ENCODE peak calls at places on chromosome 2, in seven cellular contexts. One of them, this sample, is unnamed.

GRCh38 chr2:25293958-25294513 is 47.7 kb downstream of the DNMT3A start:
- DNase-seq in HepG2: no peak
- DNase-seq in HCT116: no peak
- DNase-seq in GM12878: no peak
- DNase-seq in SK-N-SH: no peak
- DNase-seq in K562: no peak
- DNase-seq in H1: no peak
- DNase-seq in this sample: no peak

GRCh38 chr2:235406420-235406819 is 87.4 kb upstream of the AGAP1 start:
- DNase-seq in HepG2: no peak
- DNase-seq in HCT116: no peak
- DNase-seq in GM12878: no peak
- DNase-seq in SK-N-SH: no peak
- DNase-seq in K562: no peak
- DNase-seq in H1: no peak
- DNase-seq in this sample: peak

GRCh38 chr2:69385443-69386151 is 1.4 kb downstream of the GFPT1 start:
- DNase-seq in HepG2: no peak
- DNase-seq in HCT116: peak
- DNase-seq in GM12878: no peak
- DNase-seq in SK-N-SH: no peak
- DNase-seq in K562: peak
- DNase-seq in H1: no peak
- DNase-seq in this sample: no peak

GRCh38 chr2:158191569-158191968 is 89.9 kb downstream of the UPP2 start:
- DNase-seq in HepG2: peak
- DNase-seq in HCT116: no peak
- DNase-seq in GM12878: no peak
- DNase-seq in SK-N-SH: no peak
- DNase-seq in K562: no peak
- DNase-seq in H1: no peak
- DNase-seq in this sample: no peak

GRCh38 chr2:226694910-226695309 is 104.7 kb downstream of the IRS1 start:
- DNase-seq in HepG2: no peak
- DNase-seq in HCT116: no peak
- DNase-seq in GM12878: no peak
- DNase-seq in SK-N-SH: no peak
- DNase-seq in K562: no peak
- DNase-seq in H1: no peak
- DNase-seq in this sample: no peak

GRCh38 chr2:99609851-99610381 is 120.1 kb upstream of the REV1 start:
- DNase-seq in HepG2: no peak
- DNase-seq in HCT116: no peak
- DNase-seq in GM12878: no peak
- DNase-seq in SK-N-SH: no peak
- DNase-seq in K562: no peak
- DNase-seq in H1: no peak
- DNase-seq in this sample: no peak

GRCh38 chr2:174683392-174683759 is 80.9 kb downstream of the CHRNA1 start:
- DNase-seq in HepG2: no peak
- DNase-seq in HCT116: no peak
- DNase-seq in GM12878: no peak
- DNase-seq in SK-N-SH: peak
- DNase-seq in K562: no peak
- DNase-seq in H1: no peak
- DNase-seq in this sample: peak

GRCh38 chr2:221377597-221377996 is 194.5 kb downstream of the EPHA4 start:
- DNase-seq in HepG2: no peak
- DNase-seq in HCT116: no peak
- DNase-seq in GM12878: peak
- DNase-seq in SK-N-SH: no peak
- DNase-seq in K562: no peak
- DNase-seq in H1: no peak
- DNase-seq in this sample: no peak

GRCh38 chr2:142742301-142743214 is 134.9 kb upstream of the KYNU start:
- DNase-seq in HepG2: no peak
- DNase-seq in HCT116: no peak
- DNase-seq in GM12878: no peak
- DNase-seq in SK-N-SH: no peak
- DNase-seq in K562: no peak
- DNase-seq in H1: no peak
- DNase-seq in this sample: no peak

GRCh38 chr2:223052710-223053261 is 796 bp downstream of the KCNE4 start:
- DNase-seq in HepG2: no peak
- DNase-seq in HCT116: no peak
- DNase-seq in GM12878: no peak
- DNase-seq in SK-N-SH: no peak
- DNase-seq in K562: no peak
- DNase-seq in H1: no peak
- DNase-seq in this sample: peak

GRCh38 chr2:10883066-10883465 is 28.7 kb upstream of the KCNF1 start:
- DNase-seq in HepG2: no peak
- DNase-seq in HCT116: no peak
- DNase-seq in GM12878: no peak
- DNase-seq in SK-N-SH: peak
- DNase-seq in K562: no peak
- DNase-seq in H1: no peak
- DNase-seq in this sample: no peak

GRCh38 chr2:235649418-235649817 is 155.6 kb downstream of the AGAP1 start:
- DNase-seq in HepG2: no peak
- DNase-seq in HCT116: no peak
- DNase-seq in GM12878: no peak
- DNase-seq in SK-N-SH: no peak
- DNase-seq in K562: no peak
- DNase-seq in H1: no peak
- DNase-seq in this sample: no peak

GRCh38 chr2:67572721-67573485 is 175.8 kb downstream of the ETAA1 start:
- DNase-seq in HepG2: no peak
- DNase-seq in HCT116: no peak
- DNase-seq in GM12878: no peak
- DNase-seq in SK-N-SH: no peak
- DNase-seq in K562: no peak
- DNase-seq in H1: no peak
- DNase-seq in this sample: no peak

GRCh38 chr2:240191001-240191400 is 50.5 kb upstream of the OTOS start:
- DNase-seq in HepG2: no peak
- DNase-seq in HCT116: no peak
- DNase-seq in GM12878: no peak
- DNase-seq in SK-N-SH: no peak
- DNase-seq in K562: no peak
- DNase-seq in H1: no peak
- DNase-seq in this sample: no peak

GRCh38 chr2:102056079-102056581 is 64.4 kb downstream of the IL1R2 start:
- DNase-seq in HepG2: no peak
- DNase-seq in HCT116: no peak
- DNase-seq in GM12878: no peak
- DNase-seq in SK-N-SH: no peak
- DNase-seq in K562: peak
- DNase-seq in H1: no peak
- DNase-seq in this sample: no peak

GRCh38 chr2:239932881-239933735 is 92.0 kb downstream of the NDUFA10 start:
- DNase-seq in HepG2: no peak
- DNase-seq in HCT116: no peak
- DNase-seq in GM12878: no peak
- DNase-seq in SK-N-SH: no peak
- DNase-seq in K562: no peak
- DNase-seq in H1: no peak
- DNase-seq in this sample: no peak

GRCh38 chr2:55923978-55924325 is 370 bp upstream of the EFEMP1 start:
- DNase-seq in HepG2: no peak
- DNase-seq in HCT116: no peak
- DNase-seq in GM12878: no peak
- DNase-seq in SK-N-SH: no peak
- DNase-seq in K562: no peak
- DNase-seq in H1: no peak
- DNase-seq in this sample: no peak

GRCh38 chr2:157789933-157790511 is 86.1 kb downstream of the ACVR1 start:
- DNase-seq in HepG2: no peak
- DNase-seq in HCT116: no peak
- DNase-seq in GM12878: no peak
- DNase-seq in SK-N-SH: no peak
- DNase-seq in K562: no peak
- DNase-seq in H1: no peak
- DNase-seq in this sample: no peak

GRCh38 chr2:199433204-199433832 is 24.4 kb downstream of the SATB2 start:
- DNase-seq in HepG2: no peak
- DNase-seq in HCT116: peak
- DNase-seq in GM12878: no peak
- DNase-seq in SK-N-SH: no peak
- DNase-seq in K562: no peak
- DNase-seq in H1: no peak
- DNase-seq in this sample: no peak

GRCh38 chr2:152413228-152414030 is 78.5 kb downstream of the FMNL2 start:
- DNase-seq in HepG2: peak
- DNase-seq in HCT116: no peak
- DNase-seq in GM12878: no peak
- DNase-seq in SK-N-SH: no peak
- DNase-seq in K562: no peak
- DNase-seq in H1: no peak
- DNase-seq in this sample: no peak

GRCh38 chr2:217667545-217667944 is 335.2 kb downstream of the TNS1 start:
- DNase-seq in HepG2: no peak
- DNase-seq in HCT116: no peak
- DNase-seq in GM12878: no peak
- DNase-seq in SK-N-SH: no peak
- DNase-seq in K562: no peak
- DNase-seq in H1: no peak
- DNase-seq in this sample: no peak

GRCh38 chr2:48738806-48739205 is 16.7 kb downstream of the LHCGR start:
- DNase-seq in HepG2: no peak
- DNase-seq in HCT116: no peak
- DNase-seq in GM12878: no peak
- DNase-seq in SK-N-SH: no peak
- DNase-seq in K562: no peak
- DNase-seq in H1: no peak
- DNase-seq in this sample: no peak

GRCh38 chr2:3115301-3116042 is 262.1 kb downstream of the EIPR1 start:
- DNase-seq in HepG2: no peak
- DNase-seq in HCT116: no peak
- DNase-seq in GM12878: no peak
- DNase-seq in SK-N-SH: no peak
- DNase-seq in K562: no peak
- DNase-seq in H1: no peak
- DNase-seq in this sample: no peak

GRCh38 chr2:15806801-15807417 is 133.4 kb upstream of the MYCN start:
- DNase-seq in HepG2: no peak
- DNase-seq in HCT116: no peak
- DNase-seq in GM12878: no peak
- DNase-seq in SK-N-SH: no peak
- DNase-seq in K562: no peak
- DNase-seq in H1: no peak
- DNase-seq in this sample: no peak

GRCh38 chr2:235514627-235515363 is 21.0 kb downstream of the AGAP1 start:
- DNase-seq in HepG2: peak
- DNase-seq in HCT116: no peak
- DNase-seq in GM12878: no peak
- DNase-seq in SK-N-SH: no peak
- DNase-seq in K562: no peak
- DNase-seq in H1: no peak
- DNase-seq in this sample: no peak

GRCh38 chr2:239445771-239446524 is 45.1 kb upstream of the HDAC4 start:
- DNase-seq in HepG2: peak
- DNase-seq in HCT116: no peak
- DNase-seq in GM12878: no peak
- DNase-seq in SK-N-SH: no peak
- DNase-seq in K562: no peak
- DNase-seq in H1: no peak
- DNase-seq in this sample: no peak

GRCh38 chr2:230219419-230220331 is at the start of gene SP110:
- DNase-seq in HepG2: peak
- DNase-seq in HCT116: peak
- DNase-seq in GM12878: peak
- DNase-seq in SK-N-SH: peak
- DNase-seq in K562: peak
- DNase-seq in H1: peak
- DNase-seq in this sample: peak
- TF ChIP-seq JUND in HepG2: no peak
- TF ChIP-seq JUND in HCT116: no peak
- TF ChIP-seq JUND in GM12878: no peak
- TF ChIP-seq JUND in SK-N-SH: no peak
- TF ChIP-seq JUND in K562: no peak
- TF ChIP-seq JUND in H1: no peak
- TF ChIP-seq JUND in this sample: no peak

GRCh38 chr2:100935372-100935752 is 66.7 kb upstream of the RPL31 start:
- DNase-seq in HepG2: no peak
- DNase-seq in HCT116: no peak
- DNase-seq in GM12878: no peak
- DNase-seq in SK-N-SH: no peak
- DNase-seq in K562: no peak
- DNase-seq in H1: no peak
- DNase-seq in this sample: no peak
- TF ChIP-seq JUND in HepG2: no peak
- TF ChIP-seq JUND in HCT116: no peak
- TF ChIP-seq JUND in GM12878: no peak
- TF ChIP-seq JUND in SK-N-SH: peak
- TF ChIP-seq JUND in K562: no peak
- TF ChIP-seq JUND in H1: no peak
- TF ChIP-seq JUND in this sample: no peak

DNA sequence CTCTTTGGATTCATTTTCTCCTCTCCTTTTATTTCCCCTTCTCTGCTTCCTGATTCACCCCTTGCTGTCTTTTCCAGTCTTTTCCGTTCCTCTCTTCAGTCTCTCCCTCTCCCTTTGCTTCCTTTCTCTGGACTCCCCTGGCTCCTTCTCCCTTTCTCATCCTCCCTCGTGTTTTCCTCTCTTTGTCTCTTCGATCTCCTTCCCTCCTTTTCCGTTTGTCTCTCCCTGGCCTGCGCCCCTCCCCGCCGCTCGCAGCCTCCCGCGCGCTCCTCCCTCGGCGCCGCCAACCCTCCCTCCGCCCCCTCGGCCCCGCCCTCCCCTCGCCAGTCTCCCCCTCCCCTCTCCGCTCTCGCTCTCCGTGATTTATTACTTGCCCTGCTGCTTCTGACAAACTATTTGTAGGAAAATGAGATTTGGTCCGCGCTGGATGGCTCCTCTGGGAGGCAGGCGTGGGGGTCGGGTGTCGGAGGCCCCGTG is 46.0 kb upstream of the PAX8 start:
- DNase-seq in HepG2: no peak
- DNase-seq in HCT116: peak
- DNase-seq in GM12878: no peak
- DNase-seq in SK-N-SH: peak
- DNase-seq in K562: peak
- DNase-seq in H1: peak
- DNase-seq in this sample: peak
- TF ChIP-seq JUND in HepG2: no peak
- TF ChIP-seq JUND in HCT116: no peak
- TF ChIP-seq JUND in GM12878: no peak
- TF ChIP-seq JUND in SK-N-SH: no peak
- TF ChIP-seq JUND in K562: no peak
- TF ChIP-seq JUND in H1: no peak
- TF ChIP-seq JUND in this sample: no peak

GRCh38 chr2:131104487-131105155 is 515 bp upstream of the PLEKHB2 start:
- DNase-seq in HepG2: peak
- DNase-seq in HCT116: peak
- DNase-seq in GM12878: peak
- DNase-seq in SK-N-SH: peak
- DNase-seq in K562: peak
- DNase-seq in H1: no peak
- DNase-seq in this sample: peak

GRCh38 chr2:131105156-131105949 is at the start of gene PLEKHB2:
- DNase-seq in HepG2: peak
- DNase-seq in HCT116: peak
- DNase-seq in GM12878: peak
- DNase-seq in SK-N-SH: peak
- DNase-seq in K562: peak
- DNase-seq in H1: peak
- DNase-seq in this sample: peak

GRCh38 chr2:131105950-131106801 is 1.0 kb downstream of the PLEKHB2 start:
- DNase-seq in HepG2: peak
- DNase-seq in HCT116: no peak
- DNase-seq in GM12878: peak
- DNase-seq in SK-N-SH: peak
- DNase-seq in K562: peak
- DNase-seq in H1: no peak
- DNase-seq in this sample: peak
- TF ChIP-seq JUND in HepG2: no peak
- TF ChIP-seq JUND in HCT116: no peak
- TF ChIP-seq JUND in GM12878: no peak
- TF ChIP-seq JUND in SK-N-SH: no peak
- TF ChIP-seq JUND in K562: no peak
- TF ChIP-seq JUND in H1: no peak
- TF ChIP-seq JUND in this sample: no peak